ENCODE peak calls at places on chromosomes 4 and X, in four cellular contexts. Z, Q, I and J are unnamed samples.

GRCh38 chrX:41561045-41561444 is 113.9 kb downstream of the NYX start:
- DNase-seq in Z (peak; percentile 40), Q (peak; percentile 52), I (peak; percentile 6), J (no peak)

GRCh38 chrX:14398725-14399124 is 130.6 kb upstream of the GLRA2 start:
- DNase-seq in I (no peak), Q (no peak), Z (peak; percentile 13), J (no peak)

GRCh38 chr4:140952709-140953108 is 180.6 kb downstream of the RNF150 start:
- DNase-seq in Z (no peak), Q (no peak), I (no peak), J (peak; percentile 70)

GRCh38 chr4:140168474-140168873 is 14.5 kb upstream of the MAML3 start:
- DNase-seq in I (no peak), Q (no peak), Z (no peak), J (peak; percentile 49)

GRCh38 chrX:9189286-9189685 is 155.4 kb upstream of the FAM9B start:
- DNase-seq in Q (no peak), Z (no peak), I (no peak), J (no peak)

GRCh38 chrX:45238489-45238888 is 37.8 kb upstream of the DIPK2B start:
- DNase-seq in I (no peak), Q (no peak), Z (no peak), J (no peak)

GRCh38 chrX:114465689-114466088 is 118.2 kb upstream of the HTR2C start:
- DNase-seq in Z (no peak), I (no peak), Q (no peak), J (no peak)

GRCh38 chr4:65665951-65666523 is 4.3 kb downstream of the EPHA5 start:
- DNase-seq in I (no peak), Z (no peak), Q (no peak), J (no peak)

GRCh38 chrX:137565921-137566745 is at the start of gene ZIC3:
- DNase-seq in I (peak; percentile 8), Z (peak; percentile 74), Q (no peak), J (peak; percentile 83)

GRCh38 chr4:85478576-85478975 is 3.6 kb downstream of the ARHGAP24 start:
- DNase-seq in Z (no peak), I (no peak), Q (no peak), J (no peak)

GRCh38 chr4:179128299-179128698 is 1686.1 kb upstream of the AGA start:
- DNase-seq in Q (no peak), Z (no peak), I (no peak), J (no peak)

GRCh38 chrX:150767045-150767395 is 73.8 kb downstream of the MTMR1 start:
- DNase-seq in Q (peak; percentile 7), I (peak; percentile 11), Z (no peak), J (no peak)

GRCh38 chrX:133531012-133531411 is 115.7 kb upstream of the GPC4 start:
- DNase-seq in Q (no peak), I (no peak), Z (no peak), J (peak; percentile 2)

GRCh38 chr4:112153222-112153791 is 8.1 kb downstream of the FAM241A start:
- DNase-seq in Q (peak; percentile 36), I (no peak), Z (no peak), J (no peak)

GRCh38 chrX:51894697-51895336 is 1.4 kb downstream of the MAGED1 start:
- DNase-seq in I (peak; percentile 7), Q (no peak), Z (peak; percentile 18), J (peak; percentile 38)

GRCh38 chr4:20847124-20847747 is 147.0 kb downstream of the PACRGL start:
- DNase-seq in Q (no peak), I (no peak), Z (no peak), J (no peak)

GRCh38 chrX:40154853-40155616 is 57.3 kb upstream of the BCOR start:
- DNase-seq in I (peak; percentile 80), Q (peak; percentile 78), Z (peak; percentile 80), J (peak; percentile 95)

GRCh38 chr4:70182517-70183167 is 12.9 kb upstream of the ODAM start:
- DNase-seq in Z (no peak), Q (no peak), I (no peak), J (no peak)

GRCh38 chr4:26707342-26707741 is 123.5 kb downstream of the TBC1D19 start:
- DNase-seq in Z (no peak), Q (no peak), I (no peak), J (no peak)
- H3K4me3 ChIP-seq in Z (no peak overlapping the region), Q (no peak overlapping the region), I (no peak overlapping the region), J (no peak overlapping the region)

GRCh38 chr4:3276961-3277360 is 15.9 kb upstream of the RGS12 start:
- DNase-seq in Q (no peak), Z (no peak), I (no peak), J (peak; percentile 71)
- H3K27ac ChIP-seq in Q (no peak overlapping the region), Z (no peak overlapping the region), I (no peak overlapping the region), J (no peak overlapping the region)

DNA sequence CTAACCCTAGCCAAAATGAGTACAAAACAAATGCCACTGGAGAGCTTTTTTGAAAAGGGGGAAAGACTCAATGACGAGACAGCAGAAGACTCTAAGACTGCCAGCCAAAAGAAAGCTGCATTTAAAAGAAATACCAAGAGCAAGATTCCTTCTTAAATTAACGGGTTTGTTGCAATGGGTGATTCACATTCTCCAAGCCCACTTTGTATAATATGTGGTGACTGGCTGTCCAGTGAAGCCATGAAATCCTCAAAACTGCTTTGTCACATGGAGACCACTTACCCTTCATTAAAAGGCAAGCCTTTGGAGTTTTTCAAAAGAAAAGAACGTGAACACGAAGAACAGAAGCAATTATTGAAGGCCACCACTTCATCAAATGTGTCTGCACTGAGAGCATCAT is 68.2 kb downstream of the MRPL1 start:
- DNase-seq in Q (no peak), I (no peak), Z (no peak), J (no peak)
- H3K4me3 ChIP-seq in Q (no peak overlapping the region), I (no peak overlapping the region), Z (no peak overlapping the region), J (no peak overlapping the region)

DNA sequence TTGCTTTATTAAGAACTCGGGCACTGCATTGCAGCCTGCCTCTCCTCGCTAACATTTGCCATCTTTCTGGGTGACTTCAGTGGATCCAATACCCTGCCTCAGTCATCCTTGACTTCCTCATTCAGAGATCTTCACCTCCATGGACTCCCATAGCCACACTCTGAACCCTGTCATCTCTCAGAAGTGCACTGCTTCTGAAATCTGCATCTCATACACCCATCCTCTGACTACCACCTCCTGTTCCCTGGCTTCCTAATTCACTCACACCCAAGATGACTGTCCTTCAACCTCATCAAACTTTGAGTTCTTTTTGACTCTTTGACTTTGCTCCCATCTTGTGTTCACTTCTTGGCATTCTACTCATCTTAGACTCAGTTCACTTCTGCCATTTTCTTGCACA is 25.3 kb upstream of the CYBB start:
- DNase-seq in Q (peak; percentile 14), I (no peak), Z (no peak), J (no peak)
- H3K27ac ChIP-seq in Q (peak overlapping the region; percentile 90), I (no peak overlapping the region), Z (no peak overlapping the region), J (no peak overlapping the region)

DNA sequence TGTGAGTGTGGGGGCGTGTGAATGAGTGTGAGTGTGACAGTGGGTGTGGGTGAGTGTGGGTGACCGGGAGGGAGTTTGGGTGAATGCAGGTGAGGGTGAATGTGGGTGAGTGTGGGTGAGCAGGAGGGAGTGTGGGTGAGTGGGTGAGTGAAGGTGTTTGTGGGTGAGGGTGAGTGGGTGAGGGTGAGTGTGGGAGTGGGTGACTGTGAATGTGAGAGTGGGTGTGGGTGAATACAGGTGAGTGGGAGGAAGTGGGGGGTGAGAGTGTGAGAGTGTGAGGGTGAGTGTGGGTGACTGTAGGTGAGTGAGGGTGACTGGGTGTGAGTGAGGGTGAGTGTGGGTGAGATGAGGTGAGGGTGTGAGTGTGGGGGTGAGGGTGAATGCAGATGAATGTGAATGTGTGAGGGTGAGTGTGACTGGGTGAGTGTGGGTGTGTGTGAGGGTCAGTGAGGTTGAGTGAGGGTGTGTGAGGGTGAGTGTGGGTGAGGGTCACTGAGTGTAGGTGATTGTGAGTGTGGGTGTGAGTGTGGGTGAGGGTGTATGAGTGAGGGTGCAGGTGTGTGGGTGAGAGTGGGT is 1677.3 kb upstream of the TENM3 start:
- DNase-seq in Z (no peak), Q (no peak), I (no peak), J (no peak)
- H3K4me3 ChIP-seq in Z (no peak overlapping the region), Q (no peak overlapping the region), I (no peak overlapping the region), J (no peak overlapping the region)

DNA sequence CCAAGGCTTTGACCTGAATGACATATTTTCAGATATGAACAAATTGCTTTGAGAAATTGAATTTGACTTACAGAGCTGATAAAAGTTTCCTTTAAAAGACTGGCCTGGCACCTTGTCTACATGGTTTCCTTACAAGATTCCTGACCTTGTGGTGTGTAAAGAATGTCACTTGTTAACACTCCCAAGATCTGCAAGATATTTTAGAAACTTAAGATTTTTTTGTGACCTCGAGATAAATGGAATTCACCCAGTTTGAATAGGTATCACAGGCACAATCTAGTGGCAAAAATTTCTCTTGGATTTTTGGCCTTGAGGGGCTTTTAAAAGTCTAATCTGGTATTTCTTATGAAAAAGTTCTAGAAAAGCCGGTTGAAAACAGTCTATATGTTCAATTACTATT is 1568.9 kb upstream of the IGFBP7 start:
- DNase-seq in Z (no peak), I (no peak), Q (no peak), J (no peak)
- H3K27ac ChIP-seq in Z (no peak overlapping the region), I (no peak overlapping the region), Q (no peak overlapping the region), J (no peak overlapping the region)

GRCh38 chr4:163553146-163553545 is 58.7 kb downstream of the TMA16 start:
- DNase-seq in I (no peak), Z (no peak), Q (no peak), J (no peak)

GRCh38 chr4:163548481-163549243 is 54.2 kb downstream of the TMA16 start:
- DNase-seq in Z (peak; percentile 71), I (peak; percentile 31), Q (peak; percentile 41), J (peak; percentile 66)

GRCh38 chr4:163554870-163555465 is 60.5 kb downstream of the TMA16 start:
- DNase-seq in Q (no peak), Z (peak; percentile 38), I (no peak), J (peak; percentile 31)

GRCh38 chr4:163556169-163556568 is 61.7 kb downstream of the TMA16 start:
- DNase-seq in I (no peak), Z (no peak), Q (no peak), J (peak; percentile 7)

DNA sequence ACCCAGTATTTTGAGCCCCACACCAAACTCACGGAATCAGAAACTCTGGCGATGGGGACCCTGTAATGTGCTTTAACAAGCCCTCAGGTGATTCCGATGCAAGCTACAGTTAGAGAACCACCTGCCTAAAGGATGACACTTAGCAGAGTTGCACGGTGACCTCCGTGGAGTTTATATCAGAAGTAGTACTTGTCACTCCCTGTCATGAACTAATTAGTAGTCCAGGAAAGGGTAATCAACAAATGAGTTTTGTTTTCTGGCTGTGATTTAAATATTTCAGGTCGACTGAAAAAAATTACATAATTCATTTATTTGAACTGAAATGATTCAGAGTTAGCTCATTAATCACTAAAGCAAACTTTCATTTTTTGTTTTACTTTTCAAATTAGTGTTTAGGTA is 56.4 kb downstream of the TMA16 start:
- DNase-seq in Z (no peak), Q (no peak), I (no peak), J (no peak)
- H3K4me3 ChIP-seq in Z (no peak overlapping the region), Q (no peak overlapping the region), I (no peak overlapping the region), J (no peak overlapping the region)